ENCODE peak calls at places on chromosomes 5 and 9, in nine cellular contexts. U is AG09319, G is SK-N-SH, O is AG10803, X is GM10248, C is IMR-90, B is MCF 10A, R is MM.1S, N is cardiac fibroblast. F is an unnamed sample.

GRCh38 chr9:17627641-17628040 is 48.8 kb downstream of the SH3GL2 start:
- DNase-seq in U (no peak), G (no peak), O (no peak), X (no peak), C (peak), B (no peak), R (no peak), N (no peak), F (no peak)

GRCh38 chr9:85524531-85524930 is 217.2 kb downstream of the AGTPBP1 start:
- DNase-seq in U (no peak), G (no peak), O (no peak), X (no peak), C (no peak), B (no peak), R (no peak), N (peak), F (no peak)

GRCh38 chr5:14501353-14502162 is 80.0 kb upstream of the OTULINL start:
- DNase-seq in U (no peak), G (no peak), O (no peak), X (no peak), C (no peak), B (no peak), R (no peak), N (no peak), F (peak)

GRCh38 chr5:17305964-17306725 is 88.7 kb downstream of the BASP1 start:
- DNase-seq in U (no peak), G (no peak), O (peak), X (no peak), C (peak), B (peak), R (no peak), N (peak), F (peak)

GRCh38 chr9:14405176-14405575 is 91.2 kb upstream of the NFIB start:
- DNase-seq in U (no peak), G (no peak), O (no peak), X (no peak), C (no peak), B (no peak), R (no peak), N (no peak), F (no peak)

GRCh38 chr9:126650830-126651341 is 37.2 kb downstream of the LMX1B start:
- DNase-seq in U (no peak), G (no peak), O (no peak), X (no peak), C (no peak), B (no peak), R (no peak), N (no peak), F (no peak)

GRCh38 chr9:121975801-121976277 is 117.3 kb downstream of the TTLL11 start:
- DNase-seq in U (no peak), G (no peak), O (peak), X (no peak), C (peak), B (no peak), R (no peak), N (peak), F (peak)

GRCh38 chr5:126446498-126447224 is 23.5 kb downstream of the GRAMD2B start:
- DNase-seq in U (peak), G (no peak), O (peak), X (peak), C (peak), B (peak), R (no peak), N (peak), F (peak)

GRCh38 chr9:89722712-89723111 is 117.9 kb downstream of the GADD45G start:
- DNase-seq in U (no peak), G (no peak), O (no peak), X (no peak), C (no peak), B (no peak), R (no peak), N (no peak), F (no peak)

GRCh38 chr9:105993921-105994715 is 299.8 kb downstream of the TMEM38B start:
- DNase-seq in U (no peak), G (no peak), O (no peak), X (no peak), C (no peak), B (no peak), R (no peak), N (no peak), F (no peak)

GRCh38 chr9:113572076-113572861 is 108.7 kb downstream of the RGS3 start:
- DNase-seq in U (no peak), G (no peak), O (no peak), X (no peak), C (no peak), B (no peak), R (no peak), N (no peak), F (no peak)

GRCh38 chr5:91122663-91123062 is 260.5 kb downstream of the ARRDC3 start:
- DNase-seq in U (no peak), G (no peak), O (no peak), X (no peak), C (no peak), B (no peak), R (no peak), N (no peak), F (no peak)

GRCh38 chr5:15255601-15256000 is 244.4 kb upstream of the FBXL7 start:
- DNase-seq in U (no peak), G (no peak), O (no peak), X (no peak), C (no peak), B (no peak), R (no peak), N (no peak), F (no peak)

GRCh38 chr5:54630738-54631369 is 113.3 kb downstream of the SNX18 start:
- DNase-seq in U (no peak), G (no peak), O (peak), X (no peak), C (peak), B (no peak), R (no peak), N (peak), F (peak)

GRCh38 chr5:172587061-172587405 is 54.0 kb upstream of the NEURL1B start:
- DNase-seq in U (no peak), G (no peak), O (no peak), X (no peak), C (no peak), B (no peak), R (no peak), N (no peak), F (no peak)

GRCh38 chr9:124011460-124012301 is at the start of gene LHX2:
- DNase-seq in U (peak), G (peak), O (peak), X (no peak), C (peak), B (peak), R (peak), N (peak), F (peak)

GRCh38 chr5:127647361-127647958 is 1.4 kb upstream of the CTXN3 start:
- DNase-seq in U (no peak), G (no peak), O (no peak), X (no peak), C (no peak), B (no peak), R (no peak), N (no peak), F (no peak)

GRCh38 chr5:168579987-168580508 is 880 bp upstream of the PANK3 start:
- DNase-seq in U (no peak), G (no peak), O (no peak), X (no peak), C (no peak), B (no peak), R (no peak), N (no peak), F (no peak)

GRCh38 chr5:172105811-172106210 is 82.2 kb downstream of the STK10 start:
- DNase-seq in U (no peak), G (no peak), O (no peak), X (no peak), C (no peak), B (no peak), R (no peak), N (no peak), F (no peak)

GRCh38 chr5:157189223-157189622 is 8.6 kb downstream of the ITK start:
- DNase-seq in U (no peak), G (no peak), O (no peak), X (no peak), C (no peak), B (no peak), R (no peak), N (no peak), F (no peak)

GRCh38 chr5:135127604-135128240 is 93.7 kb upstream of the PITX1 start:
- DNase-seq in U (peak), G (no peak), O (peak), X (no peak), C (peak), B (peak), R (no peak), N (peak), F (peak)

GRCh38 chr9:69471433-69471832 is 146.4 kb downstream of the ENTREP1 start:
- DNase-seq in U (no peak), G (no peak), O (no peak), X (no peak), C (peak), B (peak), R (no peak), N (peak), F (no peak)

GRCh38 chr5:176355400-176356178 is 6.0 kb downstream of the KIAA1191 start:
- DNase-seq in U (no peak), G (no peak), O (no peak), X (no peak), C (no peak), B (no peak), R (no peak), N (no peak), F (no peak)

GRCh38 chr9:21616082-21616778 is 134.1 kb upstream of the IFNE start:
- DNase-seq in U (peak), G (no peak), O (peak), X (no peak), C (peak), B (peak), R (no peak), N (peak), F (peak)

GRCh38 chr5:73170522-73170921 is 2.5 kb upstream of the TMEM174 start:
- DNase-seq in U (no peak), G (no peak), O (no peak), X (no peak), C (peak), B (peak), R (no peak), N (peak), F (peak)
- TF ChIP-seq CTCF in U (peak), G (peak), O (peak), X (peak), C (peak), B (peak), R (peak), N (peak), F (peak)

DNA sequence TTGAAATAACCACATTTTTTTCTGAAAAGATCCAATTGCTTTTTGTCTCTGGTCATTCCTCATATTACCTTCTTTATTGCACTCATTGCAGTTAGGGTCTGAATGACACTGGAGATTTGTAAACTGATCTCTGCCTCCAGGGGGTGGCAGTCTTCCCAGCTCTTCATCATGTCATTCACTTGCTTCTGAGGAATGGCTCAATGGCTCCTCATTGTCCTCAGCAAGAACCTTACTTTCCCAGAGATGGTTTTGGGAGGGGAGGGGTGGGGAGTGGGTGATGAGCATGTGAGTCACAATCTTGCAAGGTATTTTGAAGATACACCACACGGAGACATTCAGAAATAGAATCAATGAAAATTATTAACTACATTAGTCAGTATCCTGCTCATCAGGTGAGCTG is 159.8 kb upstream of the GAS1 start:
- DNase-seq in U (no peak), G (no peak), O (no peak), X (no peak), C (peak), B (peak), R (no peak), N (no peak), F (peak)
- TF ChIP-seq CTCF in U (no peak), G (peak), O (no peak), X (no peak), C (no peak), B (no peak), R (no peak), N (peak), F (no peak)

DNA sequence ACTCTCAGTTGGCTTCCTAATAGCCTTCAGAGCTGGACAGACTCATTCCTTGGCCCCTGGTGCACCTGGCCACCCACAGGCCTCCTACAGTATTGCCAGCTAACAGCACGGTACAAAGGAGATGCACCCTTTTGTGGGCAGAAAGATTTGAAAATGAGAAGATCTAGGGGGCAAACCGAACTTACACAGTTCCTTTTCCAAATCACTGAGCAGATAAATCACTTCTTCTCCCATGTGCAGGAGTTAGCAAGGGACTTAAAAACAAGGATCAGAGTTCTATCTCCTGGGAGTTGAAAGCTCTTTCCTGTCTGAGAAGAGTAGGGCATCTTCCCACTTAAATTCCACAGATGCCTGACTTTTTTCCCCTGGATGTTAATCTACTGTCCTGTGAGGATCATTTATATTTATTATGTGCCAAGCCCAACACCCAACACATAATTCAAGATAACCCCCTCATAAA is 207.4 kb upstream of the DAPK1 start:
- DNase-seq in U (no peak), G (no peak), O (peak), X (no peak), C (peak), B (peak), R (no peak), N (peak), F (peak)
- TF ChIP-seq CTCF in U (peak), G (peak), O (peak), X (no peak), C (peak), B (peak), R (no peak), N (peak), F (peak)

DNA sequence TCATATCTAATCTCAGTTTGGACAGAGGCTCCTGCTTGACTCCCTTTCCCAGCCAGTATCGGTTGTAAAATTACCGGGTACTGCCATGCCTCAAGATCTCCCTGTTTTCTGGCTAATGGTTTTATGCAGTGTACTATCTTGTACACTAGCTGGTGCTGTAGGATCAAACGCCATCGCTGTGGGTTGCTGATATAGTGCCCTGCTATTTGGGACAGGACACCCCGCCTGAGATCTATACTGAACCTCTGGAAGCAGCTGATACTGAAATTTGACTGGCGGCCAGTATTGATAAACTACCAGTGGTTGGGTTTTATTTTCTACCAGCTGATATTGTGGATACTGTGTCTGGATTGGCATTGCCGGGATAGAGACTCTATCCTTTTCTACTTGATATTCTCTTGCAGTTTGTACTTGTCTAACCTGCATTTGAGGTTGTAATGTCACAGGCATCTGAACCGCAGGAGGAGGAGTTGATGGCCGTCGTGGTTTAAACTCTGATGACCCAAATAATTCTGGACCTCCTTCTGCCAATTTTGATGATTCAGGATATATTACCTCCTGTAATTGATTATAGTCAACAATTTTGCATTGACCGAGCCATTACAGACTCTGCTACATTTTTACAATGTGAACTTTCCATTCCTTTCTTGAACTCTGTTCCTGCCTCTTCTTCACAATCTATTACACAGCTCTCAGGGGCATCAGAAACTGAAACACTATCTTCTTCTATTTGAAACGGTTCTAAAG is 112.5 kb upstream of the LARP1 start:
- DNase-seq in U (no peak), G (no peak), O (no peak), X (no peak), C (peak), B (peak), R (peak), N (peak), F (peak)
- TF ChIP-seq CTCF in U (peak), G (peak), O (peak), X (peak), C (peak), B (peak), R (peak), N (peak), F (peak)

GRCh38 chr5:10856071-10856470 is 95.0 kb upstream of the DAP start:
- DNase-seq in U (no peak), G (no peak), O (no peak), X (no peak), C (no peak), B (no peak), R (no peak), N (no peak), F (no peak)

GRCh38 chr5:10858307-10858706 is 97.3 kb upstream of the DAP start:
- DNase-seq in U (no peak), G (no peak), O (no peak), X (no peak), C (no peak), B (no peak), R (no peak), N (no peak), F (no peak)

GRCh38 chr5:10854526-10855277 is 93.7 kb upstream of the DAP start:
- DNase-seq in U (no peak), G (no peak), O (peak), X (no peak), C (no peak), B (peak), R (no peak), N (no peak), F (peak)

GRCh38 chr5:10857333-10857723 is 96.3 kb upstream of the DAP start:
- DNase-seq in U (no peak), G (no peak), O (no peak), X (no peak), C (no peak), B (no peak), R (no peak), N (no peak), F (no peak)

DNA sequence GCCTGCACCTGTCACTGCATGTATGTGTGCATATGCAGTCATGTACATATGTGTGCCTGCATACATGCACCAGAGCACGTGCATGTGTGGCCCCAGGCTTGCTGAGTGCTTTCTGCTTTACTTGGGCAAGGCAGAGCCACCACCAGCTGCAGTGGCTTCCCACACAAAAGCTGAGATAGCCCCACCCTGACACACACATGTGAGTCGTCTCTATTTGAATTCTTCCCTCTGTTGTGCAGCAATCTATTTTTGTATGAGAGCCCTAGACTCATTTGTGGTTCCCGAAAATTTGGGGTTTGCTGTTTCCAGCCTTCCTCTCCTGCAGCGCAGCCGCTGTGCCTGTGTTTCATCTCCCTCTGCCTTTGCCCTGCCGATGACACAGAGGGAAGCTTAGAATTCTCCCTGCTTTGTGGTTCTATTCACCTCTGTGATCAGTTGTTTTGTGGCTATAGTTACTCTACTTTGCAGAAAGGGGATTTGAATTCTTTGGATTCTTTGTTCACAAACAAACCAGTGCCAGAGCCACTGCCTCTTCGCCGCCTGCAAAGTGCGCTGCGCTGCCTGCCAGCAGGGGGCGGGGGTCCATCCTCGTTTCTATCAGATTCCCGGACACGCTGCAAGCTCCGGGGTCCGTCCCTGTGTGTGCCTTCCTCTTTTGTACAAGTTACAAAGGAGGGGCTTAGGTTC is 95.8 kb upstream of the DAP start:
- DNase-seq in U (no peak), G (peak), O (peak), X (peak), C (peak), B (peak), R (no peak), N (peak), F (peak)
- TF ChIP-seq CTCF in U (peak), G (peak), O (peak), X (peak), C (peak), B (peak), R (no peak), N (peak), F (peak)

GRCh38 chr5:163809480-163809879 is 304.1 kb downstream of the MAT2B start:
- DNase-seq in U (no peak), G (no peak), O (no peak), X (no peak), C (peak), B (no peak), R (no peak), N (peak), F (no peak)
- TF ChIP-seq CTCF in U (no peak), G (no peak), O (no peak), X (no peak), C (peak), B (no peak), R (no peak), N (no peak), F (no peak)